ENCODE peak calls at places on chromosomes 3 and 15, in four cellular contexts. One of them, this sample, is unnamed. For H3K9me3, the result is how much of the 10 kb centered on the place peaks cover.

GRCh38 chr3:39362177-39362576 is 21.0 kb upstream of the SLC25A38 start:
- DNase-seq in endodermal cell: no peak
- DNase-seq in right cardiac atrium: no peak
- DNase-seq in tibial nerve: no peak
- DNase-seq in this sample: peak

GRCh38 chr3:156480949-156481348 is 74.0 kb downstream of the SSR3 start:
- DNase-seq in right cardiac atrium: no peak
- DNase-seq in endodermal cell: no peak
- DNase-seq in tibial nerve: no peak
- DNase-seq in this sample: no peak

GRCh38 chr3:79844176-79844575 is 76.4 kb upstream of the ROBO1 start:
- DNase-seq in right cardiac atrium: no peak
- DNase-seq in tibial nerve: no peak
- DNase-seq in endodermal cell: no peak
- DNase-seq in this sample: no peak

GRCh38 chr15:100733786-100734185 is 131.4 kb downstream of the ASB7 start:
- DNase-seq in endodermal cell: no peak
- DNase-seq in right cardiac atrium: no peak
- DNase-seq in tibial nerve: no peak
- DNase-seq in this sample: no peak

GRCh38 chr15:95025924-95026728 is 794.8 kb downstream of the MCTP2 start:
- DNase-seq in right cardiac atrium: peak
- DNase-seq in endodermal cell: peak
- DNase-seq in tibial nerve: peak
- DNase-seq in this sample: peak

GRCh38 chr3:107431048-107431297 is 53.7 kb downstream of the CCDC54 start:
- DNase-seq in right cardiac atrium: no peak
- DNase-seq in tibial nerve: peak
- DNase-seq in endodermal cell: peak
- DNase-seq in this sample: peak

GRCh38 chr15:48766196-48766595 is 44.7 kb downstream of the CEP152 start:
- DNase-seq in tibial nerve: no peak
- DNase-seq in right cardiac atrium: no peak
- DNase-seq in endodermal cell: no peak
- DNase-seq in this sample: no peak

GRCh38 chr3:156760333-156760732 is 65.8 kb upstream of the LEKR1 start:
- DNase-seq in endodermal cell: no peak
- DNase-seq in tibial nerve: no peak
- DNase-seq in right cardiac atrium: no peak
- DNase-seq in this sample: no peak

GRCh38 chr3:128281461-128282367 is 128.4 kb downstream of the EEFSEC start:
- DNase-seq in tibial nerve: no peak
- DNase-seq in right cardiac atrium: peak
- DNase-seq in endodermal cell: peak
- DNase-seq in this sample: no peak

DNA sequence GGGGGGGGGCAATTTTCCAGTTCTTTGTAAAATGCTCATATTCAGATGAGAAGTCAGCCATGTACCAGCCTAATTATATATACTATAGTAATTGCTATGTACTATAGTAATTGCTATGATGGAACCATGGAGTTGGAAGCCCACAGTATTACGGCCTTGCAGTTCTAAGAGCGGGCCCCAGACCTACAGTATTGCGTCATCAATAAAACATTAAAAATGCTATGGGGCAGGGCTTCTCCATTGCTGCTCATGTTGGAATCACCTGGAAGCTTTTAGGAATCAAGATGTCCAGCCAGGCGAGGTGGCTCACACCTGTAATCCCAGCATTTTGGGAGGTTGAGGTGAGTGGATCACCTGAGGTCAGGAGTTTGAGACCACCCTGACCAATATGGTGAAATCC is 443.7 kb upstream of the GRM7 start:
- DNase-seq in endodermal cell: no peak
- DNase-seq in tibial nerve: no peak
- DNase-seq in right cardiac atrium: no peak
- DNase-seq in this sample: no peak
- H3K9me3 ChIP-seq in endodermal cell: under half
- H3K9me3 ChIP-seq in tibial nerve: under half
- H3K9me3 ChIP-seq in right cardiac atrium: under half
- H3K9me3 ChIP-seq in this sample: under half

DNA sequence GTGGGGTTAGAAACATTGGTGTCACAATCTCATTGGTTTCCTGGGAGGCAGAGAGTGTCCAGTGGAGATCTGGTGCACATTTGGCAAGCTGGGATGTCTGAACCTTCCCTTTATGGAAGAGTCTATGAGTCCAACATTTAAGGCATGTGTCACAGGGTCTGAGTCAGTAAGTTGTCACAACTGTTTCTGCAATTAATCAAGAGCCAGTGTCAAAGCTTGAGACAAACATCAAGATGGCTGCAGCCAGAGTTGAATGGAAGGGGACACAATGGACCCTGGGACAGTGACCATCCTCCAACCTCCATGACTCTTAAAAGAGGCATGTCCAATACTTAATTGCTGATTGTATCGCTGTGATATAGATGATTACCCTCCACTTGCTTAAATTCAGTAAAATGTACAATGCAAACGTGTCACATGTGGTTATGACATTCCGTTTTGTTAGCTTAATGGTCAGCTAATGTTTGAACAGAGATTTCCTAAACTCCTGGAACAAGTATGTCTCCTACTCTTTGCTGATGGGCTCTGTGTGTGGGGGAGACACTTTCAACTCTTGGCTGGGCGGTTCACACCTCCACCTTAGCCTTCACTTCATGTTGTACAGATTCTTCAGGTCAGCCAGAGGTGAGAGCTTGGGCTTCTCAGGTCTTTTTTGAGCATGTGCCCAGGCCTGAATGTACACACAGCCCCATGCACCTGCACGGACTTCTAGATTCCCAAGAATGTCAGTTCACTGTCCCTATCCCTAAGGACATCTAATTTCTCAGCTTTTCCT is 79.9 kb upstream of the PRR23E start:
- DNase-seq in endodermal cell: peak
- DNase-seq in right cardiac atrium: no peak
- DNase-seq in tibial nerve: no peak
- DNase-seq in this sample: no peak
- H3K9me3 ChIP-seq in endodermal cell: under half
- H3K9me3 ChIP-seq in right cardiac atrium: under half
- H3K9me3 ChIP-seq in tibial nerve: under half
- H3K9me3 ChIP-seq in this sample: under half

GRCh38 chr15:20340931-20341661 is 200.5 kb downstream of the GOLGA6L6 start:
- DNase-seq in endodermal cell: peak
- DNase-seq in right cardiac atrium: peak
- DNase-seq in tibial nerve: no peak
- DNase-seq in this sample: peak
- H3K9me3 ChIP-seq in endodermal cell: half or more
- H3K9me3 ChIP-seq in right cardiac atrium: under half
- H3K9me3 ChIP-seq in tibial nerve: under half
- H3K9me3 ChIP-seq in this sample: under half

GRCh38 chr3:149830902-149831301 is 17.9 kb downstream of the RNF13 start:
- DNase-seq in tibial nerve: no peak
- DNase-seq in endodermal cell: no peak
- DNase-seq in right cardiac atrium: no peak
- DNase-seq in this sample: no peak

GRCh38 chr3:149828390-149828789 is 15.4 kb downstream of the RNF13 start:
- DNase-seq in endodermal cell: no peak
- DNase-seq in tibial nerve: no peak
- DNase-seq in right cardiac atrium: no peak
- DNase-seq in this sample: no peak

GRCh38 chr3:149831321-149831720 is 18.3 kb downstream of the RNF13 start:
- DNase-seq in right cardiac atrium: no peak
- DNase-seq in tibial nerve: no peak
- DNase-seq in endodermal cell: no peak
- DNase-seq in this sample: no peak

GRCh38 chr3:149832086-149832485 is 19.1 kb downstream of the RNF13 start:
- DNase-seq in endodermal cell: no peak
- DNase-seq in right cardiac atrium: no peak
- DNase-seq in tibial nerve: no peak
- DNase-seq in this sample: no peak

GRCh38 chr3:149833241-149833640 is 20.2 kb downstream of the RNF13 start:
- DNase-seq in right cardiac atrium: no peak
- DNase-seq in tibial nerve: no peak
- DNase-seq in endodermal cell: no peak
- DNase-seq in this sample: no peak
- H3K9me3 ChIP-seq in right cardiac atrium: under half
- H3K9me3 ChIP-seq in tibial nerve: under half
- H3K9me3 ChIP-seq in endodermal cell: half or more
- H3K9me3 ChIP-seq in this sample: half or more

GRCh38 chr15:37246856-37247255 is 146.5 kb upstream of the MEIS2 start:
- DNase-seq in endodermal cell: peak
- DNase-seq in right cardiac atrium: no peak
- DNase-seq in tibial nerve: no peak
- DNase-seq in this sample: no peak
- H3K9me3 ChIP-seq in endodermal cell: under half
- H3K9me3 ChIP-seq in right cardiac atrium: under half
- H3K9me3 ChIP-seq in tibial nerve: under half
- H3K9me3 ChIP-seq in this sample: under half

DNA sequence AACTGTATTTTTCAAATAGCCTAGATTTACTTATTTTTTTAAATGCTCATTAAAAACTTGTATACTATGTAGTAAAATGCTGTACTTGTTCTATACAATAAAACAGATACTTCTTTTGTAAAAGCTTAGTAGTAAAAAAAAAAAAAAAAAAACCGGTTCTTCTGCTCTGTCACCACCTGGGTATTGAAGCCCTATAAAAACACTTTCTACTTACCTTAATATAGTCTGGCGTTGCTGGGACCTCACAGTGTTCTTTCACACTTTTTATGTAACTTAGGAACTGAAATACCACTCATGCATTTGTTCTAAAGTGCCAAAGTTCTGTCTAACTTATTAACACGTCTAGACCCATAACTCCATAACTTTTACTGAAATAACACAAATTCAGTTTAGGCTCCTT is 61.4 kb downstream of the TASOR start:
- DNase-seq in right cardiac atrium: no peak
- DNase-seq in endodermal cell: no peak
- DNase-seq in tibial nerve: no peak
- DNase-seq in this sample: no peak
- H3K9me3 ChIP-seq in right cardiac atrium: under half
- H3K9me3 ChIP-seq in endodermal cell: under half
- H3K9me3 ChIP-seq in tibial nerve: under half
- H3K9me3 ChIP-seq in this sample: under half

DNA sequence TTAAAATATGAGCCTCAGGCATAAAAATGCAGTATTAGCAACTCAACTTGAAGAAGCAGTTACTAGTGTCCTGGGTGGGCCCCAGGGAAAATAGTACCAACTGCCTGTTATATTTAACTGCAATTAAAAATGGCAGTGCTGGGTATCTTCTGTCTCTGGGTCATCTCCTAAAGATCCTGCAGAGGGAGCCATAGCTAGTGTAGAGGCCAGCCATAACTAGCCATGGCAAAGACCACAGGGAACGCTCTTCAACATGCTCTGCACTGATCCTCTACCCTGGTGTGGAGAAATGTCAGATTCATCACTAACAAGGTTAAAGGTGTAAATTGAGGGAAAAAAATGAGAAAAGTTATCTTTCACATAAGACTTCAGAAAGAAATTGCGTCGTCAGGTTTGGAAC is 181.3 kb downstream of the SNRPN start:
- DNase-seq in endodermal cell: peak
- DNase-seq in tibial nerve: no peak
- DNase-seq in right cardiac atrium: no peak
- DNase-seq in this sample: no peak
- H3K9me3 ChIP-seq in endodermal cell: under half
- H3K9me3 ChIP-seq in tibial nerve: half or more
- H3K9me3 ChIP-seq in right cardiac atrium: under half
- H3K9me3 ChIP-seq in this sample: under half

DNA sequence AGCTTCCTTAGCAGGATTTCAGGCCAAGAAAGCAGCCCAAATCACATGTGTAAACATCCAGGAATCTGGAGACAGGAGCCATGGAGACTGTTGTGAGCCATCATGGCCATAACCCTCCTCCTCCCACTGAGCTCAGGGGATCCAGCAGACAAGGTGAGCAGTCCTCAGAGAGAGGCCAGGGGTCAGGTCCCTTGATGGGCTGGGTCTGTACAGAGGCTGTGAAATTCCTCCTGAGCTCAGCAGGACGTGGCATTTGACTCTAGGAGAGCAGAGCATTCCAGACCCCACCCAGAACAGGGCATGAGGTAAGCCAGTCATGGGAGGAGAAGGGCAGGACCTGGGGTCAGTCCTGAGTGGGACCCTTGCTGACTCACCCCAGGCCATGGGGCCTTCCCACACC is 67.0 kb upstream of the ACAN start:
- DNase-seq in right cardiac atrium: no peak
- DNase-seq in tibial nerve: no peak
- DNase-seq in endodermal cell: peak
- DNase-seq in this sample: no peak
- H3K9me3 ChIP-seq in right cardiac atrium: under half
- H3K9me3 ChIP-seq in tibial nerve: under half
- H3K9me3 ChIP-seq in endodermal cell: under half
- H3K9me3 ChIP-seq in this sample: under half

This sample was measured in heart right ventricle.